ENCODE peak calls at places on chromosomes 16 and 17, in six cellular contexts. K is GM06990, S is T-helper 17 cell, F is GM04504, D is NT2/D1, Y is Daoy. M is an unnamed sample.

GRCh38 chr17:66275651-66276050 is 26.8 kb upstream of the PRKCA start:
- DNase-seq in D (no peak), Y (peak; percentile 98), F (peak; percentile 75), S (no peak), K (no peak), M (no peak)

GRCh38 chr17:81037026-81037782 is 2.3 kb downstream of the BAIAP2 start:
- DNase-seq in F (no peak), S (no peak), D (no peak), Y (no peak), K (no peak), M (no peak)

GRCh38 chr16:85569615-85570212 is 43.4 kb upstream of the GSE1 start:
- DNase-seq in S (no peak), K (peak; percentile 80), Y (peak; percentile 94), F (peak; percentile 79), D (no peak), M (peak; percentile 49)

GRCh38 chr16:57871457-57871856 is 69.2 kb upstream of the KIFC3 start:
- DNase-seq in F (peak; percentile 36), K (peak; percentile 15), D (no peak), Y (no peak), S (no peak), M (no peak)

GRCh38 chr16:4795828-4796572 is 831 bp downstream of the SMIM22 start:
- DNase-seq in D (no peak), S (no peak), K (no peak), F (no peak), Y (no peak), M (peak; percentile 54)

GRCh38 chr17:57478433-57478832 is 222.1 kb downstream of the MSI2 start:
- DNase-seq in D (no peak), S (no peak), K (no peak), Y (no peak), F (no peak), M (no peak)

GRCh38 chr16:69423189-69423588 is 1.2 kb upstream of the CYB5B start:
- DNase-seq in D (no peak), F (no peak), S (no peak), K (no peak), Y (no peak), M (peak; percentile 17)

GRCh38 chr16:67736858-67737257 is 17.7 kb upstream of the GFOD2 start:
- DNase-seq in S (no peak), Y (no peak), K (no peak), D (no peak), F (no peak), M (no peak)

GRCh38 chr16:11679250-11679649 is 11.0 kb downstream of the SNN start:
- DNase-seq in Y (no peak), D (no peak), F (no peak), S (no peak), K (no peak), M (no peak)

M was measured in left colon.